ENCODE peak calls at places on chromosomes 4 and X, in ten cellular contexts. One of them, this sample, is unnamed. For H3K36me3, the result is how much of the 10 kb centered on the place peaks cover.

GRCh38 chr4:68074397-68074796 is 55.3 kb downstream of the TMPRSS11F start:
- DNase-seq in CD8-positive, alpha-beta T cell: no peak
- DNase-seq in Karpas-422: peak
- DNase-seq in esophagus squamous epithelium: no peak
- DNase-seq in MG63: no peak
- DNase-seq in GM23248: peak
- DNase-seq in uterus: no peak
- DNase-seq in CD8-positive, alpha-beta memory T cell: no peak
- DNase-seq in tibial artery: no peak
- DNase-seq in stomach: no peak
- DNase-seq in this sample: no peak

GRCh38 chrX:10507181-10507580 is 113.2 kb downstream of the MID1 start:
- DNase-seq in CD8-positive, alpha-beta memory T cell: no peak
- DNase-seq in MG63: no peak
- DNase-seq in Karpas-422: no peak
- DNase-seq in tibial artery: no peak
- DNase-seq in stomach: no peak
- DNase-seq in CD8-positive, alpha-beta T cell: no peak
- DNase-seq in GM23248: no peak
- DNase-seq in uterus: no peak
- DNase-seq in esophagus squamous epithelium: no peak
- DNase-seq in this sample: no peak

GRCh38 chr4:25991296-25991695 is 77.3 kb downstream of the SMIM20 start:
- DNase-seq in stomach: no peak
- DNase-seq in MG63: no peak
- DNase-seq in CD8-positive, alpha-beta memory T cell: no peak
- DNase-seq in GM23248: no peak
- DNase-seq in tibial artery: no peak
- DNase-seq in Karpas-422: no peak
- DNase-seq in esophagus squamous epithelium: no peak
- DNase-seq in CD8-positive, alpha-beta T cell: no peak
- DNase-seq in uterus: no peak
- DNase-seq in this sample: no peak

GRCh38 chr4:115720611-115721010 is 607.2 kb upstream of the NDST4 start:
- DNase-seq in stomach: no peak
- DNase-seq in CD8-positive, alpha-beta T cell: no peak
- DNase-seq in esophagus squamous epithelium: no peak
- DNase-seq in MG63: no peak
- DNase-seq in tibial artery: no peak
- DNase-seq in uterus: no peak
- DNase-seq in GM23248: no peak
- DNase-seq in CD8-positive, alpha-beta memory T cell: no peak
- DNase-seq in Karpas-422: no peak
- DNase-seq in this sample: no peak

GRCh38 chr4:8218371-8219050 is 19.4 kb downstream of the SH3TC1 start:
- DNase-seq in uterus: no peak
- DNase-seq in GM23248: no peak
- DNase-seq in CD8-positive, alpha-beta T cell: no peak
- DNase-seq in esophagus squamous epithelium: no peak
- DNase-seq in stomach: no peak
- DNase-seq in MG63: no peak
- DNase-seq in Karpas-422: no peak
- DNase-seq in tibial artery: no peak
- DNase-seq in CD8-positive, alpha-beta memory T cell: no peak
- DNase-seq in this sample: no peak

GRCh38 chrX:37926700-37927099 is 79.3 kb upstream of the DYNLT3 start:
- DNase-seq in tibial artery: no peak
- DNase-seq in CD8-positive, alpha-beta memory T cell: no peak
- DNase-seq in Karpas-422: peak
- DNase-seq in stomach: no peak
- DNase-seq in CD8-positive, alpha-beta T cell: no peak
- DNase-seq in esophagus squamous epithelium: no peak
- DNase-seq in MG63: no peak
- DNase-seq in uterus: no peak
- DNase-seq in GM23248: peak
- DNase-seq in this sample: no peak

GRCh38 chr4:94897023-94897422 is 139.3 kb downstream of the BMPR1B start:
- DNase-seq in CD8-positive, alpha-beta T cell: no peak
- DNase-seq in uterus: no peak
- DNase-seq in Karpas-422: no peak
- DNase-seq in stomach: no peak
- DNase-seq in MG63: no peak
- DNase-seq in tibial artery: no peak
- DNase-seq in esophagus squamous epithelium: no peak
- DNase-seq in GM23248: no peak
- DNase-seq in CD8-positive, alpha-beta memory T cell: no peak
- DNase-seq in this sample: no peak

GRCh38 chrX:148135738-148136137 is 154.6 kb downstream of the FMR1NB start:
- DNase-seq in CD8-positive, alpha-beta T cell: no peak
- DNase-seq in MG63: peak
- DNase-seq in GM23248: peak
- DNase-seq in esophagus squamous epithelium: no peak
- DNase-seq in CD8-positive, alpha-beta memory T cell: no peak
- DNase-seq in stomach: no peak
- DNase-seq in Karpas-422: no peak
- DNase-seq in uterus: no peak
- DNase-seq in tibial artery: no peak
- DNase-seq in this sample: no peak

GRCh38 chr4:107897823-107898222 is 33.5 kb upstream of the CYP2U1 start:
- DNase-seq in CD8-positive, alpha-beta memory T cell: no peak
- DNase-seq in tibial artery: no peak
- DNase-seq in GM23248: peak
- DNase-seq in esophagus squamous epithelium: no peak
- DNase-seq in stomach: no peak
- DNase-seq in CD8-positive, alpha-beta T cell: no peak
- DNase-seq in Karpas-422: no peak
- DNase-seq in uterus: no peak
- DNase-seq in MG63: no peak
- DNase-seq in this sample: no peak

GRCh38 chrX:129496625-129497024 is 26.7 kb downstream of the SMARCA1 start:
- DNase-seq in CD8-positive, alpha-beta memory T cell: no peak
- DNase-seq in GM23248: peak
- DNase-seq in Karpas-422: no peak
- DNase-seq in esophagus squamous epithelium: no peak
- DNase-seq in MG63: no peak
- DNase-seq in uterus: no peak
- DNase-seq in CD8-positive, alpha-beta T cell: no peak
- DNase-seq in tibial artery: no peak
- DNase-seq in stomach: no peak
- DNase-seq in this sample: no peak

GRCh38 chr4:108030332-108030731 is 40.6 kb downstream of the HADH start:
- DNase-seq in Karpas-422: peak
- DNase-seq in esophagus squamous epithelium: no peak
- DNase-seq in stomach: no peak
- DNase-seq in MG63: no peak
- DNase-seq in CD8-positive, alpha-beta T cell: peak
- DNase-seq in tibial artery: no peak
- DNase-seq in uterus: no peak
- DNase-seq in CD8-positive, alpha-beta memory T cell: peak
- DNase-seq in GM23248: peak
- DNase-seq in this sample: no peak

GRCh38 chrX:112874614-112875013 is 34.0 kb upstream of the AMOT start:
- DNase-seq in Karpas-422: no peak
- DNase-seq in esophagus squamous epithelium: no peak
- DNase-seq in uterus: no peak
- DNase-seq in CD8-positive, alpha-beta T cell: no peak
- DNase-seq in tibial artery: no peak
- DNase-seq in GM23248: no peak
- DNase-seq in CD8-positive, alpha-beta memory T cell: no peak
- DNase-seq in stomach: no peak
- DNase-seq in MG63: no peak
- DNase-seq in this sample: no peak

GRCh38 chr4:7621252-7621651 is 186.5 kb upstream of the PSAPL1 start:
- DNase-seq in CD8-positive, alpha-beta T cell: no peak
- DNase-seq in GM23248: no peak
- DNase-seq in CD8-positive, alpha-beta memory T cell: no peak
- DNase-seq in uterus: no peak
- DNase-seq in MG63: no peak
- DNase-seq in Karpas-422: no peak
- DNase-seq in esophagus squamous epithelium: no peak
- DNase-seq in tibial artery: no peak
- DNase-seq in stomach: no peak
- DNase-seq in this sample: no peak

GRCh38 chr4:84167579-84167978 is 331.5 kb downstream of the NKX6-1 start:
- DNase-seq in CD8-positive, alpha-beta memory T cell: no peak
- DNase-seq in esophagus squamous epithelium: no peak
- DNase-seq in CD8-positive, alpha-beta T cell: no peak
- DNase-seq in tibial artery: no peak
- DNase-seq in GM23248: peak
- DNase-seq in uterus: no peak
- DNase-seq in MG63: no peak
- DNase-seq in stomach: no peak
- DNase-seq in Karpas-422: peak
- DNase-seq in this sample: no peak

GRCh38 chr4:183621875-183622274 is 37.1 kb downstream of the RWDD4 start:
- DNase-seq in tibial artery: no peak
- DNase-seq in GM23248: no peak
- DNase-seq in CD8-positive, alpha-beta T cell: no peak
- DNase-seq in Karpas-422: no peak
- DNase-seq in uterus: no peak
- DNase-seq in stomach: no peak
- DNase-seq in esophagus squamous epithelium: no peak
- DNase-seq in CD8-positive, alpha-beta memory T cell: no peak
- DNase-seq in MG63: no peak
- DNase-seq in this sample: no peak

GRCh38 chrX:102976290-102976689 is 39.2 kb downstream of the RAB40AL start:
- DNase-seq in tibial artery: no peak
- DNase-seq in uterus: no peak
- DNase-seq in CD8-positive, alpha-beta memory T cell: no peak
- DNase-seq in GM23248: peak
- DNase-seq in CD8-positive, alpha-beta T cell: no peak
- DNase-seq in MG63: peak
- DNase-seq in Karpas-422: no peak
- DNase-seq in esophagus squamous epithelium: no peak
- DNase-seq in stomach: no peak
- DNase-seq in this sample: no peak

GRCh38 chrX:1169198-1169597 is 43.3 kb downstream of the CRLF2 start:
- DNase-seq in CD8-positive, alpha-beta T cell: no peak
- DNase-seq in CD8-positive, alpha-beta memory T cell: no peak
- DNase-seq in Karpas-422: peak
- DNase-seq in esophagus squamous epithelium: no peak
- DNase-seq in uterus: no peak
- DNase-seq in GM23248: peak
- DNase-seq in stomach: no peak
- DNase-seq in MG63: no peak
- DNase-seq in tibial artery: no peak
- DNase-seq in this sample: no peak
- H3K36me3 ChIP-seq in CD8-positive, alpha-beta T cell: under half
- H3K36me3 ChIP-seq in CD8-positive, alpha-beta memory T cell: under half
- H3K36me3 ChIP-seq in Karpas-422: under half
- H3K36me3 ChIP-seq in esophagus squamous epithelium: under half
- H3K36me3 ChIP-seq in uterus: under half
- H3K36me3 ChIP-seq in GM23248: under half
- H3K36me3 ChIP-seq in stomach: under half
- H3K36me3 ChIP-seq in MG63: under half
- H3K36me3 ChIP-seq in tibial artery: under half
- H3K36me3 ChIP-seq in this sample: under half

DNA sequence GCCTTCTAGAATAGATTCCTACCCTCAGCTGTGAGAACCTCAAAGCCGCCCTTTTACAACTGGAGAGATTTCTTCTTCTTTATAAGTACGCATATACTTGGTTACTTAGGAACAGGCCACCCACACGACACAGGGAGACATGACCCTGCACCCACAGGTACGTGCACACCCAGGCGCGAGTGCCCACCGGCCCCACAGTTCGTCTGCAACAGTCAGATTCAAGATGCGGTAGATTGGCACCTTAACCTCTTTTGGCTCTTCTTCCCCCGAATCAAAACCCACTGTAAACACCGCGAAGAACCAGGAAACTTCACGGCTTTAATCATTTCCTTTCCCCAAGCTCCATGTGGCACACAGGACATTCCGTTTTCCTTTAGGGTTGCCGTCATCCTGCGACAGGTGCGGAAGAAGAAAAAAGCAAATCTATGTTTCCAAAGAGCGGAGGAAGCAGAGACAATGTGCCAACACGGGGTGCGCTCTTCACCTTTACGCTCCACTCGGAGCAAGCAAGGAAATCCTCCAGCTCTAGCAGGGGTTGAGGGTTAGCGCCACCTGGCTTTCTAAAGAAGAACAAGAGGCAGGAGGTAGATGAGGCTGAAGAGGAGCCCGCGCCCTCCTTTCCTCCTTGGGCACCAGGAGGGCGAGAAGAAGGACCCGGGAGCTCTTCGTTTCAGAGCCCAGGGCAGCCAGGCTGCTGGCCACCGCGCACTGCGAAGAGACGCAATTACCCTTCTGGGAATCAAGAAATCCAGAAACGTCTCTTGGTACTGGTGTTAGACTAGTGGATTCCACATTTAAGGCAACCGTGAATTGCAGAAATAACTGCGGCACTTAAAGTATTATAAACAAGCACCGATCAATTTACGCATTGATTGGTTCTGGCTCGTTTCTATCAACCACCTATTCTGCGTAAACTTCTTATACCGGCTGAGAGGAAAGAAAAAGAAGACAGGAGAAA is 35.7 kb downstream of the HAND2 start:
- DNase-seq in esophagus squamous epithelium: no peak
- DNase-seq in MG63: peak
- DNase-seq in Karpas-422: peak
- DNase-seq in uterus: peak
- DNase-seq in tibial artery: peak
- DNase-seq in CD8-positive, alpha-beta memory T cell: peak
- DNase-seq in GM23248: peak
- DNase-seq in stomach: peak
- DNase-seq in CD8-positive, alpha-beta T cell: no peak
- DNase-seq in this sample: peak
- H3K4me3 ChIP-seq in esophagus squamous epithelium: peak
- H3K4me3 ChIP-seq in MG63: peak
- H3K4me3 ChIP-seq in Karpas-422: peak
- H3K4me3 ChIP-seq in uterus: peak
- H3K4me3 ChIP-seq in tibial artery: peak
- H3K4me3 ChIP-seq in CD8-positive, alpha-beta memory T cell: peak
- H3K4me3 ChIP-seq in GM23248: peak
- H3K4me3 ChIP-seq in stomach: peak
- H3K4me3 ChIP-seq in CD8-positive, alpha-beta T cell: peak
- H3K4me3 ChIP-seq in this sample: peak

DNA sequence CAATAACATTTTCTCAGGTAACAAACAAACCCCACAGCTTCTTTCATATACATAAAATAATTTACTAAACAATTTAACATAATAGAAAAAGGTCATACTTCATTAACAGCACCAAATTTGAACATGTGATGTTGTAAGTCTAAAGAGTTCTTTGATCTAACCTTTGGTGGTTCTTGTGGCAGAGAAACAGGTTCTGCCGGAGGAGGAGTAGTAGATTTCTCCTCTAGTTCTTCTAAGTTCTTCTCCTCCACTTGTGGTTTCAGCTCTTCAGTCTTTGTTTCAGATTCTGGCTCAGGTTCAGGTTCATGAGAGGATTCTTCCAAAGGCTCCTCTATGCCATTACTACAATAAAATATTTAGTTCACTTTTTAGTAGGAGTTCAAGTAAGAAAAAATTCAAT is 18.3 kb downstream of the G3BP2 start:
- DNase-seq in CD8-positive, alpha-beta T cell: no peak
- DNase-seq in esophagus squamous epithelium: no peak
- DNase-seq in CD8-positive, alpha-beta memory T cell: peak
- DNase-seq in Karpas-422: no peak
- DNase-seq in tibial artery: no peak
- DNase-seq in GM23248: no peak
- DNase-seq in MG63: no peak
- DNase-seq in stomach: no peak
- DNase-seq in uterus: no peak
- DNase-seq in this sample: no peak
- H3K36me3 ChIP-seq in CD8-positive, alpha-beta T cell: under half
- H3K36me3 ChIP-seq in esophagus squamous epithelium: half or more
- H3K36me3 ChIP-seq in CD8-positive, alpha-beta memory T cell: half or more
- H3K36me3 ChIP-seq in Karpas-422: half or more
- H3K36me3 ChIP-seq in tibial artery: half or more
- H3K36me3 ChIP-seq in GM23248: half or more
- H3K36me3 ChIP-seq in MG63: under half
- H3K36me3 ChIP-seq in stomach: half or more
- H3K36me3 ChIP-seq in uterus: under half
- H3K36me3 ChIP-seq in this sample: under half

GRCh38 chrX:19885732-19886131 is 1.7 kb downstream of the SH3KBP1 start:
- DNase-seq in uterus: no peak
- DNase-seq in Karpas-422: peak
- DNase-seq in MG63: no peak
- DNase-seq in CD8-positive, alpha-beta memory T cell: no peak
- DNase-seq in CD8-positive, alpha-beta T cell: no peak
- DNase-seq in stomach: no peak
- DNase-seq in tibial artery: no peak
- DNase-seq in esophagus squamous epithelium: no peak
- DNase-seq in GM23248: no peak
- DNase-seq in this sample: no peak
- H3K4me3 ChIP-seq in uterus: no peak
- H3K4me3 ChIP-seq in Karpas-422: peak
- H3K4me3 ChIP-seq in MG63: no peak
- H3K4me3 ChIP-seq in CD8-positive, alpha-beta memory T cell: no peak
- H3K4me3 ChIP-seq in CD8-positive, alpha-beta T cell: no peak
- H3K4me3 ChIP-seq in stomach: peak
- H3K4me3 ChIP-seq in tibial artery: no peak
- H3K4me3 ChIP-seq in esophagus squamous epithelium: no peak
- H3K4me3 ChIP-seq in GM23248: peak
- H3K4me3 ChIP-seq in this sample: no peak